ENCODE peak calls at places on chromosome 18, in five cellular contexts. One of them, this sample, is unnamed.
A peak's percentile ranks its signal among the peaks of the same experiment; 100 is the strongest.

GRCh38 chr18:59249186-59249774 is 24.0 kb downstream of the RAX start:
- DNase-seq in brain microvascular endothelial cell: peak; percentile 70
- DNase-seq in dorsolateral prefrontal cortex: no peak
- DNase-seq in DMS79: peak; percentile 53
- DNase-seq in GM20000: peak; percentile 71
- DNase-seq in this sample: peak; percentile 69

GRCh38 chr18:6859676-6860422 is 130.3 kb downstream of the ARHGAP28 start:
- DNase-seq in brain microvascular endothelial cell: no peak
- DNase-seq in dorsolateral prefrontal cortex: no peak
- DNase-seq in DMS79: no peak
- DNase-seq in GM20000: no peak
- DNase-seq in this sample: no peak

GRCh38 chr18:77899972-77900754 is 650.5 kb downstream of the GALR1 start:
- DNase-seq in brain microvascular endothelial cell: peak; percentile 3
- DNase-seq in dorsolateral prefrontal cortex: no peak
- DNase-seq in DMS79: no peak
- DNase-seq in GM20000: peak; percentile 82
- DNase-seq in this sample: no peak

GRCh38 chr18:967037-967576 is 62.4 kb downstream of the ADCYAP1 start:
- DNase-seq in brain microvascular endothelial cell: no peak
- DNase-seq in dorsolateral prefrontal cortex: no peak
- DNase-seq in DMS79: no peak
- DNase-seq in GM20000: no peak
- DNase-seq in this sample: no peak

GRCh38 chr18:49052891-49053644 is 102.3 kb upstream of the SMAD7 start:
- DNase-seq in brain microvascular endothelial cell: peak; percentile 99
- DNase-seq in dorsolateral prefrontal cortex: no peak
- DNase-seq in DMS79: no peak
- DNase-seq in GM20000: no peak
- DNase-seq in this sample: peak; percentile 100

GRCh38 chr18:48922801-48923730 is 27.7 kb downstream of the SMAD7 start:
- DNase-seq in brain microvascular endothelial cell: peak; percentile 63
- DNase-seq in dorsolateral prefrontal cortex: no peak
- DNase-seq in DMS79: no peak
- DNase-seq in GM20000: no peak
- DNase-seq in this sample: peak; percentile 77

GRCh38 chr18:10259075-10259474 is 195.4 kb upstream of the APCDD1 start:
- DNase-seq in brain microvascular endothelial cell: no peak
- DNase-seq in dorsolateral prefrontal cortex: no peak
- DNase-seq in DMS79: no peak
- DNase-seq in GM20000: no peak
- DNase-seq in this sample: no peak

GRCh38 chr18:68056936-68057335 is 540.4 kb upstream of the DSEL start:
- DNase-seq in brain microvascular endothelial cell: no peak
- DNase-seq in dorsolateral prefrontal cortex: no peak
- DNase-seq in DMS79: no peak
- DNase-seq in GM20000: no peak
- DNase-seq in this sample: peak; percentile 39

GRCh38 chr18:43592268-43592667 is 315.0 kb upstream of the SYT4 start:
- DNase-seq in brain microvascular endothelial cell: no peak
- DNase-seq in dorsolateral prefrontal cortex: no peak
- DNase-seq in DMS79: no peak
- DNase-seq in GM20000: no peak
- DNase-seq in this sample: no peak

GRCh38 chr18:12520442-12520992 is 112.8 kb downstream of the PRELID3A start:
- DNase-seq in brain microvascular endothelial cell: no peak
- DNase-seq in dorsolateral prefrontal cortex: no peak
- DNase-seq in DMS79: no peak
- DNase-seq in GM20000: no peak
- DNase-seq in this sample: peak; percentile 71

GRCh38 chr18:70454705-70455322 is 166.0 kb downstream of the SOCS6 start:
- DNase-seq in brain microvascular endothelial cell: peak; percentile 74
- DNase-seq in dorsolateral prefrontal cortex: no peak
- DNase-seq in DMS79: peak; percentile 62
- DNase-seq in GM20000: peak; percentile 62
- DNase-seq in this sample: peak; percentile 65

GRCh38 chr18:79524181-79525078 is 128.7 kb downstream of the NFATC1 start:
- DNase-seq in brain microvascular endothelial cell: no peak
- DNase-seq in dorsolateral prefrontal cortex: peak; percentile 24
- DNase-seq in DMS79: no peak
- DNase-seq in GM20000: peak; percentile 68
- DNase-seq in this sample: no peak

This sample was measured in LHCN-M2.